ENCODE peak calls at places on chromosomes 11 and 22, in five cellular contexts. Z is K562, F is sigmoid colon, K is stomach, S is H1. W is an unnamed sample.

GRCh38 chr11:87722756-87723599 is 452.3 kb downstream of the RAB38 start:
- DNase-seq in Z (peak; percentile 13), F (no peak), K (peak; percentile 43), S (peak; percentile 66), W (no peak)

GRCh38 chr11:2186669-2187266 is 15.2 kb upstream of the TH start:
- DNase-seq in Z (peak; percentile 44), F (no peak), K (peak; percentile 62), S (peak; percentile 69), W (peak; percentile 66)

GRCh38 chr22:46590334-46590733 is 29.9 kb upstream of the GRAMD4 start:
- DNase-seq in Z (no peak), F (no peak), K (peak; percentile 73), S (no peak), W (peak; percentile 37)

GRCh38 chr11:3047637-3048036 is 9.6 kb downstream of the CARS1 start:
- DNase-seq in Z (no peak), F (no peak), K (no peak), S (no peak), W (no peak)

GRCh38 chr11:94768602-94769511 is 701 bp downstream of the AMOTL1 start:
- DNase-seq in Z (peak; percentile 52), F (peak; percentile 73), K (peak; percentile 37), S (peak; percentile 63), W (peak; percentile 26)

GRCh38 chr11:62430350-62430749 is 11.5 kb downstream of the SCGB1A1 start:
- DNase-seq in Z (no peak), F (no peak), K (no peak), S (no peak), W (no peak)

GRCh38 chr11:9754041-9754471 is 90.2 kb downstream of the SWAP70 start:
- DNase-seq in Z (no peak), F (no peak), K (no peak), S (no peak), W (no peak)

GRCh38 chr22:48236261-48236660 is 1473.8 kb downstream of the TBC1D22A start:
- DNase-seq in Z (no peak), F (no peak), K (peak; percentile 15), S (peak; percentile 13), W (no peak)

GRCh38 chr22:31137721-31138120 is 2.6 kb downstream of the PLA2G3 start:
- DNase-seq in Z (no peak), F (no peak), K (no peak), S (no peak), W (no peak)

GRCh38 chr11:88478136-88478785 is 140.7 kb upstream of the CTSC start:
- DNase-seq in Z (no peak), F (no peak), K (no peak), S (no peak), W (no peak)

GRCh38 chr11:112885744-112886706 is 75.2 kb upstream of the NCAM1 start:
- DNase-seq in Z (no peak), F (no peak), K (no peak), S (no peak), W (no peak)

GRCh38 chr11:44266056-44266780 is 43.7 kb downstream of the ALX4 start:
- DNase-seq in Z (no peak), F (peak; percentile 25), K (no peak), S (no peak), W (no peak)

GRCh38 chr11:117517097-117517496 is 189.4 kb downstream of the CEP164 start:
- DNase-seq in Z (no peak), F (no peak), K (no peak), S (no peak), W (no peak)

GRCh38 chr11:66224226-66224850 is 44.1 kb upstream of the RAB1B start:
- DNase-seq in Z (no peak), F (no peak), K (no peak), S (no peak), W (no peak)

GRCh38 chr11:59802639-59803176 is 7.9 kb downstream of the MRPL16 start:
- DNase-seq in Z (peak; percentile 54), F (no peak), K (no peak), S (no peak), W (no peak)

GRCh38 chr22:45497268-45497667 is 5.4 kb upstream of the FBLN1 start:
- DNase-seq in Z (no peak), F (no peak), K (no peak), S (no peak), W (no peak)

GRCh38 chr11:34165786-34166557 is 60.5 kb downstream of the NAT10 start:
- DNase-seq in Z (peak; percentile 57), F (no peak), K (no peak), S (no peak), W (no peak)

GRCh38 chr11:2210366-2211112 is 38.9 kb upstream of the TH start:
- DNase-seq in Z (no peak), F (peak; percentile 50), K (peak; percentile 27), S (peak; percentile 39), W (peak; percentile 61)

GRCh38 chr11:63840356-63841060 is 1.6 kb downstream of the MARK2 start:
- DNase-seq in Z (no peak), F (no peak), K (no peak), S (no peak), W (no peak)

GRCh38 chr11:42179211-42179610 is 719.8 kb upstream of the LRRC4C start:
- DNase-seq in Z (no peak), F (no peak), K (no peak), S (no peak), W (no peak)

GRCh38 chr22:46664301-46664855 is 44.2 kb downstream of the GRAMD4 start:
- DNase-seq in Z (no peak), F (no peak), K (no peak), S (no peak), W (peak; percentile 69)

GRCh38 chr11:134664863-134665535 is 253.0 kb upstream of the B3GAT1 start:
- DNase-seq in Z (no peak), F (peak; percentile 58), K (peak; percentile 20), S (peak; percentile 36), W (no peak)

GRCh38 chr11:71246559-71246958 is 5.8 kb downstream of the SHANK2 start:
- DNase-seq in Z (no peak), F (peak; percentile 17), K (peak; percentile 5), S (no peak), W (no peak)

GRCh38 chr11:128464878-128465277 is 122.5 kb downstream of the ETS1 start:
- DNase-seq in Z (no peak), F (no peak), K (no peak), S (no peak), W (no peak)

GRCh38 chr22:44460287-44461082 is 37.5 kb downstream of the RTL6 start:
- DNase-seq in Z (no peak), F (no peak), K (peak; percentile 9), S (no peak), W (no peak)

GRCh38 chr11:57514538-57515331 is 767 bp downstream of the SLC43A1 start:
- DNase-seq in Z (peak; percentile 76), F (peak; percentile 82), K (peak; percentile 69), S (peak; percentile 83), W (peak; percentile 69)

GRCh38 chr11:59754494-59754858 is 700 bp upstream of the STX3 start:
- DNase-seq in Z (no peak), F (no peak), K (no peak), S (no peak), W (no peak)

GRCh38 chr22:43205748-43206514 is 19.0 kb upstream of the TTLL12 start:
- DNase-seq in Z (no peak), F (no peak), K (no peak), S (no peak), W (no peak)

GRCh38 chr22:29443861-29444431 is 5.6 kb downstream of the RFPL1 start:
- DNase-seq in Z (no peak), F (no peak), K (no peak), S (no peak), W (no peak)

GRCh38 chr11:35340101-35340500 is 79.3 kb downstream of the SLC1A2 start:
- DNase-seq in Z (no peak), F (no peak), K (no peak), S (no peak), W (no peak)

DNA sequence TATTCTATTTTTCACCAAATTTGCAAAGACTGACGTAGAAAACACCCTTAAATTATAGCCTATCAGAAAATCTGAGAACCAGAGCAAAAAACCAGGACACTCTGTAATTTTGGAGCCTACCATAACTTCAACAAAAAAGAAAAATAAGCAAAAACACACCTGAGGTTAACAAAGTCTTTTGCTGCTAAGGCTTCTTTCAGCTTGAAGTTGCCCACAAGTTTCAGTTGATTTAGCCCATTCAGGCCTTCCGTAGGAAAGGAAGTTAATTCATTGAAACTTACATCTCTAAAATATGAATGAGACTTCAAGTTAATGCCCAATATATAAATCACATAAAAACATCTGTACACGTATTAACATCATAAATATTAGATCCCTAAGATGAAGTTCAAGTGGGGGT is 10.4 kb upstream of the CCDC34 start:
- DNase-seq in Z (no peak), F (no peak), K (no peak), S (no peak), W (no peak)
- H3K4me1 ChIP-seq in Z (peaks cover 34% of the 10 kb centered on the region), F (peaks cover 10% of the 10 kb centered on the region), K (peaks cover 5% of the 10 kb centered on the region), S (no peaks in the 10 kb centered on the region), W (no peaks in the 10 kb centered on the region)

DNA sequence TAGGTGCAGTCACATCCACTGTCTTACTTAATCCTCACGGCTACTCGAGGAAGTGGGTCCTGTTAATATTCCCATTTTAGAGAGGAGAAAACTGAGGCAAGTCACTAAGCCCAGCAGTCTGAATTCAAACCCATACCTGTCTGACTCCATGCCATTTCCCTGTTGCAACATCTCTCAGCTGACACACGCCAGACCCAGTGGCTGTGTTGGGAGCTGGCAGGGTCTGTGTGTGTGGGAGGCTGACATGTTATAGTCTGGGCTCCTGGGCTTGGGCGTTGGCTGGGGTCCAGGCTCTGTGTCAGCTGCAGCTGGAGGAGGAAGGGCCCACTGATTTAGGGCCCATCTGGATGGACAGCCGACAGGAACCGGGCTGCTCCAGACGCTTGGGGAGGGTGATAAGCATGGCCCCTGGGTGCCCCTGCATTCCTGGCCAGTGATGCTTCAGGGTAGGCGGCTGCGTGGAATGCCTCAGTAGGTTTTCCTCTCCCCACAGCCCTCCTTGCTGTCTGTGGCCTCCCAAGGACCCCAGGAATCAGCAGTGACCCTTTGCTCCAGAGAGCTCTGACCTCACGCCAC is 562.5 kb downstream of the MN1 start:
- DNase-seq in Z (peak; percentile 24), F (peak; percentile 86), K (no peak), S (no peak), W (peak; percentile 56)
- TF ChIP-seq EP300 in Z (no peak), F (no peak), K (no peak), S (no peak), W (no peak)

GRCh38 chr11:103279821-103280220 is 170.6 kb downstream of the DYNC2H1 start:
- DNase-seq in Z (no peak), F (no peak), K (no peak), S (no peak), W (no peak)
- H3K4me3 ChIP-seq in Z (no peak overlapping the region), F (no peak overlapping the region), K (no peak overlapping the region), S (no peak overlapping the region), W (no peak overlapping the region)

DNA sequence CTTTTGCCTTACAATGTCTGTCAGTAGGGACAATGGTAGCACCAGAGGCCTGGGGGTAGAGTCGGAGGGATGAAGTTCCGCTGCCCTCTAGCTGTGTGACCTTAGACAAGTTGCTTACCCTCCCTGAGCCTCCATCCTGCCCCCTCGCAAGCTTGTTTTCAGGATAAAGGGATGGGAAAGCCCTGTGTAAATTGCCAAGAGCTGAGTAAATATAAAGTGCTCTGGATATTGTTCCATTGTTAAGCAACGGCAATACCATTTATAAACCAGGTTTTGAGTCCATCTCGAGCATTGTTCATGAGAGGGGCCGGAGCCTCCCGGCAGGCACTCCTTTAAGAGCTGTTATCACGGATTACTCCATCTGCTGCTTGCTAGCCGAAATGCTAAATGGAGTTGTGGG is 72.9 kb downstream of the ZBTB16 start:
- DNase-seq in Z (no peak), F (no peak), K (no peak), S (no peak), W (no peak)
- H3K4me1 ChIP-seq in Z (peaks cover 11% of the 10 kb centered on the region), F (peaks cover 100% of the 10 kb centered on the region), K (peaks cover 98% of the 10 kb centered on the region), S (peaks cover 6% of the 10 kb centered on the region), W (peaks cover 100% of the 10 kb centered on the region)

W was measured in upper lobe of left lung.